ENCODE peak calls at places on chromosomes 11 and 22, in five cellular contexts. One of them, this sample, is unnamed.

GRCh38 chr11:65136515-65137096 is 2.3 kb upstream of the SYVN1 start:
- DNase-seq in NCI-H2029: no peak
- DNase-seq in amniotic stem cell: no peak
- DNase-seq in hepatocyte: no peak
- DNase-seq in esophagus squamous epithelium: no peak
- DNase-seq in this sample: no peak

GRCh38 chr11:102138677-102139076 is 28.4 kb downstream of the YAP1 start:
- DNase-seq in NCI-H2029: no peak
- DNase-seq in amniotic stem cell: peak; percentile 51
- DNase-seq in hepatocyte: no peak
- DNase-seq in esophagus squamous epithelium: no peak
- DNase-seq in this sample: no peak

GRCh38 chr22:20272700-20273099 is 4.6 kb upstream of the RTN4R start:
- DNase-seq in NCI-H2029: no peak
- DNase-seq in amniotic stem cell: no peak
- DNase-seq in hepatocyte: no peak
- DNase-seq in esophagus squamous epithelium: no peak
- DNase-seq in this sample: no peak

GRCh38 chr11:104095791-104096190 is 59.4 kb downstream of the DDI1 start:
- DNase-seq in NCI-H2029: no peak
- DNase-seq in amniotic stem cell: no peak
- DNase-seq in hepatocyte: no peak
- DNase-seq in esophagus squamous epithelium: no peak
- DNase-seq in this sample: no peak

GRCh38 chr11:70471254-70471653 is 72.9 kb downstream of the CTTN start:
- DNase-seq in NCI-H2029: no peak
- DNase-seq in amniotic stem cell: no peak
- DNase-seq in hepatocyte: peak; percentile 48
- DNase-seq in esophagus squamous epithelium: no peak
- DNase-seq in this sample: no peak

GRCh38 chr11:1121343-1122331 is 36.1 kb upstream of the MUC5AC start:
- DNase-seq in NCI-H2029: no peak
- DNase-seq in amniotic stem cell: no peak
- DNase-seq in hepatocyte: no peak
- DNase-seq in esophagus squamous epithelium: no peak
- DNase-seq in this sample: no peak

GRCh38 chr11:132405728-132406127 is 1035.3 kb downstream of the NTM start:
- DNase-seq in NCI-H2029: no peak
- DNase-seq in amniotic stem cell: no peak
- DNase-seq in hepatocyte: no peak
- DNase-seq in esophagus squamous epithelium: no peak
- DNase-seq in this sample: no peak

GRCh38 chr11:92627615-92628201 is 341.7 kb upstream of the MTNR1B start:
- DNase-seq in NCI-H2029: no peak
- DNase-seq in amniotic stem cell: no peak
- DNase-seq in hepatocyte: no peak
- DNase-seq in esophagus squamous epithelium: no peak
- DNase-seq in this sample: no peak

GRCh38 chr22:50731811-50732624 is 6.0 kb upstream of the ACR start:
- DNase-seq in NCI-H2029: no peak
- DNase-seq in amniotic stem cell: no peak
- DNase-seq in hepatocyte: peak; percentile 60
- DNase-seq in esophagus squamous epithelium: no peak
- DNase-seq in this sample: peak; percentile 63

This sample was measured in right lobe of liver.